ENCODE peak calls at places on chromosomes 7 and 10, in nine cellular contexts. Y, S, Q, K, H, R, P, U and N are unnamed samples.

GRCh38 chr10:114526497-114527238 is 122.4 kb upstream of the AFAP1L2 start:
- DNase-seq in S (peak; percentile 56), P (no peak), Y (peak; percentile 79), R (peak; percentile 51), H (peak; percentile 84), Q (peak; percentile 87), U (peak; percentile 73), K (peak; percentile 80), N (no peak)

GRCh38 chr10:70774810-70775678 is 10.1 kb downstream of the TBATA start:
- DNase-seq in Y (peak; percentile 45), S (no peak), P (no peak), H (no peak), Q (peak; percentile 16), R (no peak), U (no peak), K (no peak), N (no peak)

GRCh38 chr7:128799451-128799850 is 7.7 kb downstream of the CCDC136 start:
- DNase-seq in H (no peak), R (no peak), S (no peak), U (no peak), Y (no peak), K (no peak), Q (no peak), P (no peak), N (no peak)

GRCh38 chr10:46270086-46270811 is 16.5 kb upstream of the ANTXRL start:
- DNase-seq in S (no peak), H (no peak), Q (no peak), P (no peak), U (no peak), R (no peak), K (no peak), Y (no peak), N (no peak)

GRCh38 chr7:2024227-2024918 is 208.4 kb downstream of the MAD1L1 start:
- DNase-seq in S (no peak), Q (no peak), H (no peak), K (peak; percentile 14), P (no peak), U (peak; percentile 14), Y (peak; percentile 39), R (peak; percentile 5), N (no peak)

GRCh38 chr10:35739998-35740397 is 97.9 kb upstream of the FZD8 start:
- DNase-seq in H (no peak), P (no peak), Q (no peak), Y (no peak), R (no peak), U (no peak), K (peak; percentile 39), S (no peak), N (no peak)

GRCh38 chr10:118663176-118663575 is 67.7 kb upstream of the PRLHR start:
- DNase-seq in Q (no peak), Y (no peak), U (no peak), K (no peak), S (no peak), R (no peak), P (no peak), H (no peak), N (no peak)

GRCh38 chr7:220151-220841 is 27.9 kb downstream of the FAM20C start:
- DNase-seq in R (no peak), Q (no peak), S (peak; percentile 18), H (no peak), K (no peak), U (no peak), P (peak; percentile 79), Y (peak; percentile 40), N (no peak)

GRCh38 chr7:142612264-142612881 is 136.9 kb upstream of the PRSS1 start:
- DNase-seq in P (no peak), S (no peak), K (peak; percentile 17), Y (no peak), H (no peak), R (no peak), U (no peak), Q (no peak), N (no peak)

GRCh38 chr7:103795787-103796186 is 193.7 kb downstream of the RELN start:
- DNase-seq in P (no peak), S (no peak), Q (no peak), H (no peak), K (no peak), U (no peak), R (no peak), Y (no peak), N (no peak)

GRCh38 chr7:93890041-93890463 is 501 bp downstream of the TFPI2 start:
- DNase-seq in P (no peak), R (no peak), K (peak; percentile 62), S (peak; percentile 20), H (peak; percentile 14), Y (peak; percentile 36), Q (peak; percentile 37), U (no peak), N (no peak)

GRCh38 chr7:51543801-51544553 is 227.4 kb upstream of the COBL start:
- DNase-seq in Q (no peak), Y (no peak), S (no peak), H (no peak), P (no peak), K (no peak), R (no peak), U (no peak), N (no peak)

GRCh38 chr10:11898372-11899066 is 75.4 kb downstream of the PROSER2 start:
- DNase-seq in R (no peak), U (no peak), H (no peak), Y (peak; percentile 85), S (no peak), Q (no peak), P (peak; percentile 96), K (no peak), N (no peak)

GRCh38 chr7:26612742-26613141 is 251.6 kb downstream of the SKAP2 start:
- DNase-seq in H (no peak), Y (no peak), U (no peak), K (no peak), S (no peak), P (no peak), Q (no peak), R (no peak), N (no peak)

GRCh38 chr7:134552105-134552504 is 3.2 kb downstream of the AKR1B15 start:
- DNase-seq in H (no peak), K (no peak), Y (no peak), P (peak; percentile 25), U (no peak), S (no peak), Q (no peak), R (no peak), N (no peak)

GRCh38 chr7:46478046-46478445 is 557.0 kb upstream of the IGFBP3 start:
- DNase-seq in P (no peak), R (no peak), U (no peak), K (peak; percentile 77), Y (no peak), H (no peak), S (no peak), Q (no peak), N (no peak)

GRCh38 chr7:121151663-121152344 is 163.3 kb downstream of the CPED1 start:
- DNase-seq in Q (no peak), H (no peak), Y (peak; percentile 21), U (no peak), R (no peak), K (peak; percentile 2), S (no peak), P (no peak), N (no peak)

GRCh38 chr7:68176974-68177373 is 1180.3 kb downstream of the TYW1 start:
- DNase-seq in U (peak; percentile 29), Y (peak; percentile 54), S (peak; percentile 66), K (peak; percentile 59), R (peak; percentile 21), H (peak; percentile 29), P (peak; percentile 73), Q (peak; percentile 36), N (no peak)

GRCh38 chr7:31814187-31814586 is 127.2 kb downstream of the PPP1R17 start:
- DNase-seq in Q (no peak), R (no peak), H (no peak), Y (peak; percentile 18), P (no peak), U (no peak), S (peak; percentile 3), K (no peak), N (no peak)
- TF ChIP-seq CTCF in Q (no peak), R (no peak), H (no peak), Y (no peak), P (no peak), U (peak; percentile 13), S (peak; percentile 45), K (peak; percentile 8), N (no peak)

DNA sequence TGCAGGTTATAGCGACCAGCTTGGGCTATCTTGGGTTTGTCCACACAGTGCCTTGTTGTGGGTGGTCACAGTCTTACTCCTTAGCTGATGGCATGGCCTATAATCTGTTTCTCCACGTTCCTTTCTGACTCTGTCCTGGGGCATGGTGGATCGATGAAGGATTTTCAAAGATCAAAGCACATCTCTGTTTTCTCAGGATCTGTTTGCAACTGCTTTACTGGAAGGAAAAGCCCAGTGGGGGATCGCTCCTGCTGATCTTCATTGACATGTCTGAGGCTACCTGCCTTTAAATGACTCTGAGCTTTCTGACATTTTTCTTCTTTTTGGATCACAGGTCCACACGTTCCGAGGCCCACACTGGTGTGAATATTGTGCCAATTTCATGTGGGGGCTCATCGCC is 68.0 kb upstream of the PRR15 start:
- DNase-seq in U (no peak), R (no peak), Q (no peak), P (no peak), H (no peak), Y (no peak), S (no peak), K (no peak), N (no peak)
- TF ChIP-seq CTCF in U (no peak), R (no peak), Q (no peak), P (no peak), H (no peak), Y (no peak), S (no peak), K (no peak), N (no peak)

DNA sequence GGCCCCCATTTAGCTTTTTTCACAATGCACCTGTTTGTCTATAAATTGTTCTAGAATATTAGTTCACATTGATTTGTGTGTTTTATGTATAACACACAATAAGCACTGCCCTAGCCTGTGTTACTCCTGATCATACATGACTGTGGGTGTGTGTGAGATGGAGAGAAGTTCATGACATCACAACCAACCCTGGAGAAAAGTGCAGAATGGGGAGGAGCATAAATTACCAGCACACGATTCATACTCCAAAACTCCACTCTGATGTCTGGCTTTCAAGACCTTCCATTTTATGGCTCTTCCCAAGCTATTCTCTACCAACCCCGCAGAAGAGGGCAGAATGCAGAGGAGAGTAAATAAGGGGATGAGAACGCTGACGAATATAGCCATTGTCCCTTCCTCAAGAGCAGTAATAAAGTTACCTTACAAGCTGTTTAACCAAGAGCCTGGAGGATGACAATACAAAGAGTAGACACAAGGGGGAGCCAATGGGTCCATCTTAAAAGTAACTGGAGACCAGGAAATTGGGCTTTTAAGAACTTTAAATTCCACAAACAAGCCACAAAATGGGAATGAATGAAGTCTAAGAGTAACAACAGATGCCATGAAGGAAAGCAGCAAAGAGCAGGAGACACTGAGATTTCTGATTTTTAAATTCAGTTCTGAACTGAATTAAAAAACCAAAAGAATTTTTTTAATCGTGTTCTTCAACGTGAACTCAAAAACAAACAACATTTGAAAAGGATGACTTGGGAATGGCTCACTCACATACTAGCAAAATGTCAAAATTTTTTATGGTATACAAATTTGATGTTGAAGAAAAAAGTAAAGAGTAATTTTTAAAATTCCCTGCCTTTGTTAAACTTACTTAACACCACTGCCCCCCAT is 159.6 kb downstream of the PARD3 start:
- DNase-seq in Q (peak; percentile 38), S (peak; percentile 61), Y (peak; percentile 75), H (no peak), R (no peak), U (no peak), P (peak; percentile 47), K (peak; percentile 50), N (no peak)
- TF ChIP-seq CTCF in Q (peak; percentile 54), S (peak; percentile 87), Y (peak; percentile 74), H (peak; percentile 68), R (peak; percentile 82), U (peak; percentile 69), P (peak; percentile 63), K (peak; percentile 85), N (no peak)

GRCh38 chr10:15262036-15262713 is 93.7 kb upstream of the NMT2 start:
- DNase-seq in K (peak; percentile 7), R (no peak), S (no peak), U (no peak), Q (no peak), P (no peak), Y (peak; percentile 31), H (no peak), N (no peak)
- TF ChIP-seq CTCF in K (no peak), R (no peak), S (no peak), U (no peak), Q (peak; percentile 18), P (peak; percentile 41), Y (peak; percentile 50), H (no peak), N (no peak)